ENCODE peak calls at places on chromosomes 2 and 18, in six cellular contexts. B is ovary, D is lower lobe of right lung, U is neural progenitor cell, F is brain microvascular endothelial cell, S is cardiac muscle cell. A is an unnamed sample.

GRCh38 chr2:68287580-68288441 is 31.9 kb downstream of the CNRIP1 start:
- DNase-seq in B (no peak), F (no peak), S (peak), U (no peak), D (no peak), A (no peak)

GRCh38 chr2:16165518-16166326 is 225.4 kb downstream of the MYCN start:
- DNase-seq in B (no peak), D (no peak), S (no peak), F (no peak), U (no peak), A (no peak)

GRCh38 chr18:24368749-24369148 is 28.9 kb downstream of the OSBPL1A start:
- DNase-seq in U (no peak), B (no peak), S (no peak), D (no peak), F (no peak), A (no peak)

GRCh38 chr2:146734042-146734715 is 1110.7 kb upstream of the ACVR2A start:
- DNase-seq in S (peak), D (no peak), U (peak), B (no peak), F (peak), A (no peak)

GRCh38 chr2:27844821-27845255 is 45.3 kb downstream of the RBKS start:
- DNase-seq in D (no peak), F (no peak), U (no peak), S (no peak), B (no peak), A (no peak)

GRCh38 chr2:69936913-69937312 is 22.0 kb downstream of the MXD1 start:
- DNase-seq in F (no peak), S (no peak), B (no peak), U (no peak), D (no peak), A (peak)

GRCh38 chr2:100733344-100734187 is 86.4 kb upstream of the NPAS2 start:
- DNase-seq in F (peak), B (no peak), S (peak), D (peak), U (peak), A (no peak)

GRCh38 chr18:74171910-74172606 is 23.7 kb downstream of the TIMM21 start:
- DNase-seq in B (no peak), D (no peak), F (no peak), S (peak), U (no peak), A (no peak)

GRCh38 chr2:58479557-58480120 is 238.5 kb upstream of the FANCL start:
- DNase-seq in U (peak), D (no peak), S (no peak), B (no peak), F (no peak), A (no peak)

GRCh38 chr2:63890678-63891077 is 49.0 kb downstream of the UGP2 start:
- DNase-seq in U (no peak), D (no peak), B (no peak), F (no peak), S (no peak), A (no peak)
- H3K27ac ChIP-seq in U (no peak), D (no peak), B (no peak), F (no peak), S (peak), A (no peak)

GRCh38 chr2:1717129-1717528 is 27.2 kb downstream of the PXDN start:
- DNase-seq in B (no peak), F (no peak), S (peak), D (peak), U (peak), A (no peak)
- H3K27ac ChIP-seq in B (no peak), F (no peak), S (no peak), D (peak), U (no peak), A (peak)

DNA sequence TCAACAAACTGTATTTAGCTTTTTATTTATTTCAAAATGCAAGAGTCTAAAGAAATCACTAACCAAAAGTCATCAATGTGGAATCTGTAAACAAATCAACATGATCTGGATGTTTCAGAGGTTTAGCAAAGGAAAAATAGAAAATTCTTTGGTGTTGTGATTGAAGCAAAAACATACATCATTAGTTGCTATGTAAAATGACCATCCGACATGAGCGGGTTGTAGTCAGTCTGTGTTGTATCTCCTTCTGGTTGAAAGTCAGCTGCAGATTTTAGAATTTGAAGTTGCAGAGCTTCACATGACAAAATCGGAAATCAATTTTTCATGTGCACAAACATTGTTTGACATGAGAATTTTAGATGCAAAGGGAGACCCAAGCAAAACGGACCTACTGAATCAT is 63.2 kb downstream of the IRS1 start:
- DNase-seq in U (no peak), F (no peak), B (no peak), S (no peak), D (no peak), A (no peak)
- H3K27ac ChIP-seq in U (no peak), F (no peak), B (no peak), S (no peak), D (no peak), A (no peak)

GRCh38 chr2:8154270-8154669 is 527.6 kb upstream of the ID2 start:
- DNase-seq in U (no peak), S (no peak), B (no peak), D (no peak), F (no peak), A (no peak)

GRCh38 chr2:8153258-8153718 is 528.6 kb upstream of the ID2 start:
- DNase-seq in U (no peak), S (no peak), F (no peak), D (no peak), B (no peak), A (no peak)

GRCh38 chr2:8157621-8158020 is 524.2 kb upstream of the ID2 start:
- DNase-seq in S (no peak), F (no peak), U (no peak), B (no peak), D (no peak), A (no peak)

GRCh38 chr2:8152392-8153257 is 529.2 kb upstream of the ID2 start:
- DNase-seq in U (no peak), B (no peak), S (no peak), F (no peak), D (no peak), A (no peak)

GRCh38 chr2:8154936-8155335 is 526.9 kb upstream of the ID2 start:
- DNase-seq in D (no peak), B (no peak), U (no peak), F (no peak), S (no peak), A (no peak)
- H3K27ac ChIP-seq in D (no peak), B (no peak), U (no peak), F (no peak), S (no peak), A (no peak)

DNA sequence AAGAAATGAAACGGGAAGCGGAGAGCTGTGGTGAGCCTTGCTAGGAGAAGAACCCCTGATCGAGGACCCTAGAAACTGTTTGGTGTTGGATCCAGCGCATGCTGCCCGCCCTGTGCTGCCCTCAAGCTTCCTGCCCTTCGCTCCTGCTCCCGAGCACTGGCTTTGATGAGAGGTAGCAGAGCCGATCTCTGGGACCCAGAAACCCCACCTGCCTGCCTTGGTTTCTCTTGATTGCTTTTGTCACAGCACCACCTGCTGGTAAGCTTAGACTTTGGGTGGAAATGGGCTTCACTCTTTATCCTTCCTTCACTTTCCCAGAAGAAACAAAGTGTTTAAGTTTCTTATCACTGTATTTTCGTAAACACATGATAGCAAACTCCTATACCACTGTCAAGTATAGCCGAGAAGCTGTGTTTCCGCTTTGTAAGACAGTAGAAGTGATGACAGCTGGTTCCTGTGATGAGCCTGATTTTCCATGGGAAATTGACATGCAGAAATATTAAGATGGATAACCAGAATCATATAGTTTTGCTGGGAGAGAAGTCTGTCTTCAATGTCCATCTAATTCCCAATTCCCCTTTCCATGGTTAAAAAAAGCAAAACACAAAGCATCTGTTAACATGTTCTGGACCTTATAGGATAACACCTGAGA is 267.4 kb downstream of the PHLPP1 start:
- DNase-seq in B (peak), F (peak), S (peak), U (peak), D (no peak), A (no peak)
- H3K27ac ChIP-seq in B (no peak), F (no peak), S (no peak), U (no peak), D (no peak), A (no peak)

GRCh38 chr2:119387381-119388129 is 20.8 kb downstream of the DBI start:
- DNase-seq in D (peak), U (no peak), S (peak), F (peak), B (peak), A (peak)
- H3K27ac ChIP-seq in D (peak), U (no peak), S (no peak), F (no peak), B (no peak), A (peak)

A was measured in kidney.